ENCODE peak calls at places on chromosomes 5 and 9, in four cellular contexts. F is pancreas, X is cardiac fibroblast, Z is GM12865. C is an unnamed sample.

GRCh38 chr9:15104826-15105420 is 194.7 kb upstream of the FREM1 start:
- DNase-seq in F (no peak), X (peak; percentile 56), Z (peak; percentile 50), C (peak; percentile 29)

GRCh38 chr9:123282343-123283047 is 14.1 kb upstream of the STRBP start:
- DNase-seq in F (no peak), X (no peak), Z (no peak), C (no peak)

GRCh38 chr5:88889165-88890069 is 6.4 kb upstream of the MEF2C start:
- DNase-seq in F (peak; percentile 70), X (peak; percentile 56), Z (peak; percentile 86), C (peak; percentile 42)

GRCh38 chr9:4742246-4742645 is 1.2 kb upstream of the AK3 start:
- DNase-seq in F (no peak), X (no peak), Z (no peak), C (no peak)

GRCh38 chr5:138282918-138283742 is 8.7 kb upstream of the GFRA3 start:
- DNase-seq in F (no peak), X (peak; percentile 66), Z (peak; percentile 34), C (peak; percentile 58)

GRCh38 chr5:39164529-39165402 is 54.6 kb downstream of the FYB1 start:
- DNase-seq in F (no peak), X (peak; percentile 28), Z (no peak), C (no peak)

GRCh38 chr5:2660305-2660704 is 91.2 kb downstream of the IRX2 start:
- DNase-seq in F (no peak), X (no peak), Z (no peak), C (no peak)

GRCh38 chr9:137967280-137967943 is 89.8 kb downstream of the CACNA1B start:
- DNase-seq in F (no peak), X (no peak), Z (no peak), C (no peak)

GRCh38 chr5:133962801-133963476 is 5.5 kb downstream of the C5orf15 start:
- DNase-seq in F (no peak), X (peak; percentile 64), Z (no peak), C (peak; percentile 72)

GRCh38 chr9:100020121-100020780 is 78.5 kb downstream of the ERP44 start:
- DNase-seq in F (no peak), X (peak; percentile 50), Z (no peak), C (peak; percentile 41)

GRCh38 chr5:137866541-137867388 is 895 bp upstream of the MYOT start:
- DNase-seq in F (no peak), X (no peak), Z (no peak), C (no peak)

GRCh38 chr9:136674786-136675349 is 12.2 kb downstream of the EGFL7 start:
- DNase-seq in F (peak; percentile 94), X (no peak), Z (no peak), C (no peak)

GRCh38 chr5:115243412-115243811 is 19.3 kb downstream of the PGGT1B start:
- DNase-seq in F (no peak), X (peak; percentile 60), Z (peak; percentile 18), C (peak; percentile 51)

GRCh38 chr5:40689442-40689841 is 9.7 kb downstream of the PTGER4 start:
- DNase-seq in F (no peak), X (peak; percentile 98), Z (peak; percentile 39), C (peak; percentile 91)

GRCh38 chr9:86546712-86547111 is 192.5 kb upstream of the TUT7 start:
- DNase-seq in F (no peak), X (no peak), Z (no peak), C (no peak)

GRCh38 chr5:6117212-6117611 is 261.1 kb downstream of the MED10 start:
- DNase-seq in F (no peak), X (no peak), Z (no peak), C (no peak)

GRCh38 chr5:124453221-124454032 is 293.0 kb downstream of the ZNF608 start:
- DNase-seq in F (no peak), X (peak; percentile 71), Z (peak; percentile 92), C (peak; percentile 53)

GRCh38 chr5:102911973-102912372 is 156.9 kb downstream of the PAM start:
- DNase-seq in F (no peak), X (peak; percentile 66), Z (no peak), C (peak; percentile 77)

GRCh38 chr9:89278997-89279739 is 31.8 kb upstream of the CKS2 start:
- DNase-seq in F (no peak), X (peak; percentile 86), Z (peak; percentile 56), C (peak; percentile 70)

GRCh38 chr9:113520109-113520642 is 56.6 kb downstream of the RGS3 start:
- DNase-seq in F (peak; percentile 60), X (peak; percentile 69), Z (peak; percentile 69), C (no peak)

GRCh38 chr5:394671-395155 is 48.3 kb upstream of the EXOC3 start:
- DNase-seq in F (peak; percentile 64), X (no peak), Z (no peak), C (no peak)

GRCh38 chr5:39520232-39520572 is 95.4 kb upstream of the DAB2 start:
- DNase-seq in F (no peak), X (peak; percentile 97), Z (no peak), C (peak; percentile 96)

GRCh38 chr9:79719989-79720388 is 148.2 kb downstream of the TLE4 start:
- DNase-seq in F (no peak), X (no peak), Z (no peak), C (no peak)

GRCh38 chr9:133694686-133695085 is 43.5 kb downstream of the SARDH start:
- DNase-seq in F (no peak), X (no peak), Z (no peak), C (no peak)

GRCh38 chr5:122144236-122144635 is 14.9 kb downstream of the ZNF474 start:
- DNase-seq in F (no peak), X (no peak), Z (no peak), C (peak; percentile 71)

GRCh38 chr9:137174722-137175293 is 3.0 kb upstream of the TMEM210 start:
- DNase-seq in F (no peak), X (no peak), Z (peak; percentile 26), C (no peak)

GRCh38 chr5:149915392-149916260 is 29.0 kb downstream of the PDE6A start:
- DNase-seq in F (no peak), X (peak; percentile 58), Z (peak; percentile 28), C (no peak)

GRCh38 chr5:163649522-163649921 is 144.1 kb downstream of the MAT2B start:
- DNase-seq in F (no peak), X (peak; percentile 88), Z (no peak), C (peak; percentile 38)

GRCh38 chr9:524008-524407 is 309.3 kb downstream of the DOCK8 start:
- DNase-seq in F (no peak), X (no peak), Z (no peak), C (no peak)

GRCh38 chr5:157150995-157151394 is 8.3 kb upstream of the MED7 start:
- DNase-seq in F (no peak), X (no peak), Z (no peak), C (no peak)

GRCh38 chr5:68441309-68441708 is 225.8 kb downstream of the PIK3R1 start:
- DNase-seq in F (no peak), X (no peak), Z (peak; percentile 43), C (no peak)

GRCh38 chr5:149299451-149300054 is 27.9 kb downstream of the AFAP1L1 start:
- DNase-seq in F (no peak), X (no peak), Z (no peak), C (no peak)

GRCh38 chr5:100623719-100624118 is 88.5 kb downstream of the FAM174A start:
- DNase-seq in F (no peak), X (peak; percentile 65), Z (peak; percentile 53), C (peak; percentile 31)
- TF ChIP-seq CTCF in F (peak; percentile 36), X (peak; percentile 63), Z (peak; percentile 50), C (peak; percentile 58)

GRCh38 chr5:60598424-60598823 is 101.5 kb downstream of the DEPDC1B start:
- DNase-seq in F (no peak), X (no peak), Z (peak; percentile 35), C (no peak)
- H3K4me3 ChIP-seq in F (no peak overlapping the region), X (no peak overlapping the region), Z (no peak overlapping the region), C (no peak overlapping the region)

DNA sequence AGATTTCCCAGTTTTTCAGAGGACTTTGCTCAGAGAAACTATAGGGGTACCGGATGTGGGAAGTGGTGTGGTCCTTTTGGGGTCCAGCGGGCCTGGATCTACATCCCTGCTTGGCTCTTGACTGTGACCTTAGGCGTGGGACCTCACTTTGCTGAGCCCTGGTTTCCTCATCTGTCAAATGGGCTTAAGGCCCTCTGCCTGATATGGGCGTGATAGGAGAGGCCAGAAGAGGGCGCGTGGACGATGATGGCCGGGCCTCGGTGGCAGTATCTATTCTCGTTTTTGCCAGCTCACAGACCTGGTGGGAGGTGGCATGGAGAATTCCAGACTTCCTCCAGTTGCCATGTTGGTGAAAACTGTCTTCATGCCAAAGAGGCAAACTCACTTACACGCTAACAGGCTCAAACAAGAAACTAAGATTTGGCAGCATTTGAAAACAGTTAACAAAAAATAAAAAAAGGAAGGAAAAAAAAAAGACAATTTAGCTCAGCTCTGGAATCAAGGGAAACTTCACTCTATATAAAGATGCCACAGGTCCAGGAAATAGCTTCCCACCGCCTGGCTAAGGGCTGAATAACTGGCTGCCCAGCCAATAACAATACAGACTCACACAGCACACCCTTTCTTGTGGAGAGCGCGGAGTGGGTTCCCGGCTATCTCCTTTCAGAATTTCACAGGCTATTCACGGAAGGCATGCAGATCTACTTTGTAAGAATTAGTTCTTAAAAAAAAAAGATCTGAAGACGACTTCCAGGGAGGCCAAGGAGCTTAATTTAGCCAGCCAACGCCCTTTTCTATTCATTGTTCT is 1.7 kb downstream of the SH3PXD2B start:
- DNase-seq in F (no peak), X (peak; percentile 76), Z (peak; percentile 15), C (peak; percentile 71)
- TF ChIP-seq CTCF in F (no peak), X (no peak), Z (peak; percentile 26), C (peak; percentile 27)

GRCh38 chr9:104817437-104817836 is 53.5 kb downstream of the NIPSNAP3B start:
- DNase-seq in F (no peak), X (no peak), Z (no peak), C (no peak)
- H3K4me3 ChIP-seq in F (no peak overlapping the region), X (no peak overlapping the region), Z (no peak overlapping the region), C (no peak overlapping the region)

C was measured in AG10803.